ENCODE peak calls at places on chromosomes 7 and 10, in six cellular contexts. B is naive thymus-derived CD8-positive, alpha-beta T cell; K is naive thymus-derived CD4-positive, alpha-beta T cell; S is GDM1; U is activated naive CD4-positive, alpha-beta T cell; F is NCI-H1092. V is an unnamed sample.

GRCh38 chr10:23994459-23995046 is 214.4 kb upstream of the KIAA1217 start:
- DNase-seq in F (no peak), B (no peak), U (no peak), K (no peak), S (peak; percentile 47), V (peak; percentile 12)

GRCh38 chr7:80773787-80774508 is 135.5 kb downstream of the CD36 start:
- DNase-seq in B (no peak), U (no peak), F (no peak), S (no peak), K (no peak), V (no peak)

GRCh38 chr7:138665249-138665648 is 35.9 kb downstream of the SVOPL start:
- DNase-seq in S (no peak), U (no peak), B (no peak), K (no peak), F (no peak), V (no peak)

GRCh38 chr10:12660812-12661211 is 311.5 kb downstream of the CAMK1D start:
- DNase-seq in B (no peak), K (no peak), F (no peak), S (no peak), U (no peak), V (no peak)

GRCh38 chr10:77873558-77874380 is 52.8 kb downstream of the DLG5 start:
- DNase-seq in U (no peak), F (no peak), K (no peak), B (peak; percentile 49), S (peak; percentile 61), V (peak; percentile 20)

GRCh38 chr7:36904101-36904500 is 179.8 kb upstream of the AOAH start:
- DNase-seq in B (no peak), F (no peak), U (no peak), K (no peak), S (no peak), V (no peak)

GRCh38 chr7:37726022-37726421 is 42.5 kb downstream of the GPR141 start:
- DNase-seq in K (no peak), F (no peak), U (no peak), S (no peak), B (no peak), V (no peak)

GRCh38 chr10:104139221-104139620 is 17.2 kb downstream of the SFR1 start:
- DNase-seq in U (no peak), K (no peak), B (no peak), F (no peak), S (no peak), V (peak; percentile 17)

GRCh38 chr7:106613861-106614560 is 46.9 kb downstream of the CCDC71L start:
- DNase-seq in K (no peak), B (no peak), U (no peak), F (no peak), S (no peak), V (no peak)

GRCh38 chr7:54879776-54880175 is 120.8 kb upstream of the SEC61G start:
- DNase-seq in U (no peak), F (no peak), S (no peak), B (no peak), K (no peak), V (no peak)

GRCh38 chr7:98348726-98349474 is 52.0 kb downstream of the BAIAP2L1 start:
- DNase-seq in B (no peak), S (no peak), K (no peak), U (no peak), F (no peak), V (no peak)

GRCh38 chr7:112414855-112415490 is 35.3 kb upstream of the IFRD1 start:
- DNase-seq in K (peak; percentile 17), F (peak; percentile 52), S (no peak), B (no peak), U (no peak), V (peak; percentile 36)

GRCh38 chr10:76010703-76011102 is 579.3 kb downstream of the LRMDA start:
- DNase-seq in B (no peak), K (no peak), U (no peak), S (no peak), F (no peak), V (no peak)

GRCh38 chr10:86668297-86669165 is at the start of gene LDB3:
- DNase-seq in F (peak; percentile 60), S (no peak), U (no peak), B (no peak), K (no peak), V (no peak)

GRCh38 chr10:97574374-97575100 is 2.0 kb downstream of the ANKRD2 start:
- DNase-seq in S (no peak), U (no peak), B (no peak), F (peak; percentile 24), K (no peak), V (no peak)

GRCh38 chr10:26799342-26799741 is 61.4 kb downstream of the ABI1 start:
- DNase-seq in K (peak; percentile 27), F (no peak), B (peak; percentile 19), U (no peak), S (no peak), V (no peak)

V was measured in AML-193.